ENCODE peak calls at places on chromosomes 7 and 10, in six cellular contexts. G is Peyer's patch, I is A549, S is adipocyte, H is right cardiac atrium, B is tibial nerve. W is an unnamed sample. For H3K9me3, the result is how much of the 10 kb centered on the place peaks cover.

GRCh38 chr10:122220736-122221135 is 50.4 kb upstream of the BTBD16 start:
- DNase-seq in B (no peak), S (no peak), G (no peak), H (no peak), I (no peak), W (no peak)

GRCh38 chr10:22003964-22004281 is 393 bp upstream of the DNAJC1 start:
- DNase-seq in S (no peak), I (no peak), B (no peak), G (no peak), H (no peak), W (no peak)

GRCh38 chr7:115477193-115477651 is 553.3 kb downstream of the TFEC start:
- DNase-seq in I (no peak), S (peak), H (peak), G (peak), B (no peak), W (no peak)

GRCh38 chr10:71735709-71736569 is 16.4 kb upstream of the C10orf105 start:
- DNase-seq in S (no peak), I (no peak), B (no peak), H (no peak), G (peak), W (peak)

GRCh38 chr7:6392712-6393666 is 54.8 kb downstream of the DAGLB start:
- DNase-seq in I (peak), S (peak), G (peak), H (peak), B (peak), W (no peak)

GRCh38 chr10:117163061-117163953 is 25.2 kb upstream of the VAX1 start:
- DNase-seq in H (no peak), S (no peak), I (peak), B (no peak), G (no peak), W (no peak)

GRCh38 chr7:15781944-15782343 is 95.5 kb upstream of the MEOX2 start:
- DNase-seq in S (no peak), B (no peak), I (no peak), H (no peak), G (no peak), W (no peak)

GRCh38 chr7:50450691-50451051 is 521 bp upstream of the FIGNL1 start:
- DNase-seq in S (no peak), I (peak), H (no peak), B (no peak), G (peak), W (no peak)

GRCh38 chr10:59177031-59177861 is 803 bp downstream of the PHYHIPL start:
- DNase-seq in S (peak), I (peak), H (no peak), G (peak), B (no peak), W (no peak)

GRCh38 chr10:106705576-106706526 is 458.7 kb downstream of the SORCS1 start:
- DNase-seq in G (peak), I (peak), H (peak), S (peak), B (peak), W (no peak)

GRCh38 chr7:142714375-142714774 is 34.9 kb upstream of the PRSS1 start:
- DNase-seq in I (no peak), B (no peak), H (no peak), G (peak), S (no peak), W (no peak)

GRCh38 chr7:57425969-57426628 is 23.9 kb upstream of the ZNF716 start:
- DNase-seq in H (no peak), G (no peak), B (no peak), I (no peak), S (no peak), W (no peak)
- H3K9me3 ChIP-seq in H (under half), G (under half), B (under half), I (under half), S (under half), W (under half)

GRCh38 chr10:35391153-35391953 is 55.0 kb downstream of the CCNY start:
- DNase-seq in H (no peak), G (no peak), I (no peak), S (no peak), B (no peak), W (no peak)

GRCh38 chr10:35390441-35390840 is 54.1 kb downstream of the CCNY start:
- DNase-seq in G (no peak), S (no peak), B (no peak), H (no peak), I (no peak), W (no peak)

GRCh38 chr10:35392482-35393230 is 56.3 kb downstream of the CCNY start:
- DNase-seq in B (no peak), S (no peak), G (no peak), H (no peak), I (no peak), W (no peak)

GRCh38 chr10:35391954-35392262 is 55.6 kb downstream of the CCNY start:
- DNase-seq in S (no peak), B (no peak), H (no peak), G (no peak), I (no peak), W (no peak)

GRCh38 chr10:35390843-35391152 is 54.5 kb downstream of the CCNY start:
- DNase-seq in I (no peak), B (no peak), G (no peak), H (no peak), S (no peak), W (no peak)
- H3K9me3 ChIP-seq in I (under half), B (under half), G (under half), H (under half), S (under half), W (under half)

GRCh38 chr7:69184339-69184738 is 413.9 kb upstream of the AUTS2 start:
- DNase-seq in H (no peak), I (no peak), G (no peak), S (no peak), B (no peak), W (no peak)

GRCh38 chr7:69186974-69187373 is 411.3 kb upstream of the AUTS2 start:
- DNase-seq in I (no peak), B (no peak), H (no peak), S (no peak), G (no peak), W (no peak)

GRCh38 chr7:69180662-69181061 is 417.6 kb upstream of the AUTS2 start:
- DNase-seq in S (no peak), H (no peak), G (no peak), B (no peak), I (no peak), W (no peak)

GRCh38 chr7:69185170-69185569 is 413.1 kb upstream of the AUTS2 start:
- DNase-seq in B (no peak), S (no peak), H (no peak), G (no peak), I (no peak), W (no peak)

DNA sequence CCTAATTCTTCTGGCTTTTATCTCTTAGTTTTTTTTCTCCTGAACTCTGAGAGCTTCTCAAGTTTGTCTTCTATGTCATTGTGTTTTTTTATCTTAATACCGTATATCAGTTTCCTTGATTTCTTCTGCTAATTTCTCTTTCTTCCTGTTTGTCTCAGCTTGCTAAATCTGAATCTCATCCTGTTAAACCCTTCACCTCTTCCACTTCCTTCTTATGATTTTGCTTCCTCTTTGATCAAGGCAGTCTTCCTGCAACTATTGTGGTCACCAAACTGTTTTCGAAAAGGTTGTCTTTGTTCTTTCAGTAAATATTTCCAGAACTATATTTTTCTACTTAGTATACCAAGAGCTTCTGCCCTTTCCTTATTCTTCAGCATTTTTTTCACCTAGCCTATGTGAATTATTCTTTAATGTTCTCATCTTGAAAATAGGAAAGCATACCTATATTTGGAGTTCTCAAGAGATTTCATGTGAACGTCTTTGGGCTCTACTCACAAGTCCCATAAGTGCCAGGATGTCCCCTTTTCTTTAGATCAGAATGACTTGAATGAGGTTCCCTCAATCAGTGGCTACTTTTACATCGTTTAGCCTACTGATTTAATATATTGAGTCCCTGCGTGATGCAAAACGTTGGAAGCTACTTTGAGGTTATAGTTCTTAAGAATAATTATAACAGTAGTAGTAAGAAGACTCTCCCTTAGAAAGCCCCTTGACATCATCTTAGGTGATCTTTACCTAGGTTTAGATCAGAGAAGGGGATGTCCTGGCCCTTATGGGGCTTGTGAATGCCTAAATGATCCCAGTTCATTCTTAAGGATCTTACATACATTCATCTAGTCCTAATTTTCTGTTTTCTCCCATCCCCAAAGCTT is 415.4 kb upstream of the AUTS2 start:
- DNase-seq in B (no peak), S (no peak), H (no peak), G (no peak), I (no peak), W (no peak)
- H3K9me3 ChIP-seq in B (under half), S (under half), H (under half), G (under half), I (under half), W (under half)

GRCh38 chr7:2403014-2403717 is at the start of gene CHST12:
- DNase-seq in S (peak), G (peak), H (peak), B (peak), I (peak), W (peak)

GRCh38 chr7:2402687-2403013 is 761 bp upstream of the CHST12 start:
- DNase-seq in H (no peak), B (no peak), S (no peak), G (no peak), I (no peak), W (no peak)

GRCh38 chr7:2398506-2398905 is 4.9 kb upstream of the CHST12 start:
- DNase-seq in H (no peak), I (no peak), S (no peak), B (no peak), G (no peak), W (no peak)

GRCh38 chr7:2403718-2404648 is 572 bp downstream of the CHST12 start:
- DNase-seq in I (no peak), B (no peak), S (peak), G (peak), H (peak), W (peak)

DNA sequence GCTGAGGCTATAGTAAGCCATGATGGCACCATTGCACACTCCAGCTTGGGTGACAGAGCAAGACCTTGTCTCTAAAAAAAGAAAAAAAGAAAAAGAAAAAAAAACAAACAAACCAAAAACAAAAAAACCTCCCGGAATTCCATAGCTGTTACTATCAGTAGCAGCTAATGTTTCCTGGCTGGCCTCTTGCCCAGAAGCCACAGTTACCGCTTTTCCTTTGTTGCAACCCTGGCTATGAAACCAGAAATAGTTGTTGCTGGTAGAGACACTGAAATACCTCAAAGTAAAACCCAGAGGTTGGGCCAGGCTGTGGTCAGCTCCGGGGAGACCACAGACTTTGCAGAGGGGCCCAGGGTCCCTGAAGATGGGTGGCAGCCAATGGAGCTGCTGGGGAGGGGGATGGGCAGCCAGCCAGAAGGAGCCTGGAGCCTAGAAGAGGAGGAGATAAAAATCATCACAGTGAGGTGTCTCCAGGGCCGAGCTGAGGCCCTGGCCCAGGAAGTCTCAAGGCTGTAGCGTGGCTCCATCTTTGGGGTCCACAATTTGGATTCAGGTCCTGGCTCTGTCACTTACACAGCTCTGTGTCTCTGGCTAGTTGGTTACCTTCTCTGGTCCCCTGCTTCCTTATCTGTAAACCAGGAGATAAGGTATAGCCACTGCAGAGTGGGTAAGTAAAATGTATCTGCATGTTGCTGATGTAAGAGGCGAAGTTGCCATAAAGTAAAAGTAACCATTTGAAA is 3.4 kb upstream of the CHST12 start:
- DNase-seq in H (peak), G (peak), S (peak), B (peak), I (peak), W (no peak)
- H3K9me3 ChIP-seq in H (under half), G (under half), S (under half), B (under half), I (under half), W (under half)

DNA sequence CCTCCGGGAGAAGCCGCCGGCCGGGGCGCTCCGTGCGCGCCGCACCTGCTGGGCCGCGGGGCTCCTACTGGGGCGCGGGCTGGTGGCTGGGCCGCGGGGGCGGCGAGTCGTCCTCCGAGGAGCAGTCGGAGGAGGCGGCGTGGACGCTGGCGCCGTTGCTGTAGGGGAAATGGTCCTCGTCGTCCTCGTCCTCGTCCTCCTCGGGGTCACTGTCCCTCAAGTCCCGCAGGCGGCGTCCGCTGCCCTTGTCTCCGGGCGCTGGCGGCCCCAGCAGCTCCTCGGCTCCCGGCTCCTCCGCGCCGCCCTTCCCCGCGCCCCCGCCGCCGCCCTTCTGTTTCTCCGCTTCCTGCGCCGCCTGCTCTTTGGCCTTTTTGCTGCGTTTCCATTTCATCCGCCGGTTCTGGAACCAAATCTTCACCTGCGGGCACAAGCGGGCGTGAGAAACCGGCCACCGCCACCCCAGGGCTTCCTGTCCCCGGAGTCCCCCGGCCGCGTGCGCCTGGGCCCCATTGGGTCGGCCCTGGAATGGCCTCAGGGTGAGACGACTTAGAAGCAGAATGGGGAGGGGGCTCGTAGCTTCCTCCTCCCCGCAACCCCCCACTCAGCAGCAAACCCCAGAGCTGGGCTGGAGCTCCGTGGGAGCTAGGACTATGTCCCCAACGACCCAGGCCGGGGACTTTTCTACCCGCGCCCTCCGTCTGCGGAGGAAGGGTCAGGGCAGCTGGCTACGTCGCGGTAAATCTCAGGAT is 4.8 kb downstream of the MNX1 start:
- DNase-seq in S (no peak), G (no peak), H (no peak), B (no peak), I (no peak), W (no peak)
- H3K9me3 ChIP-seq in S (under half), G (under half), H (under half), B (under half), I (under half), W (under half)

DNA sequence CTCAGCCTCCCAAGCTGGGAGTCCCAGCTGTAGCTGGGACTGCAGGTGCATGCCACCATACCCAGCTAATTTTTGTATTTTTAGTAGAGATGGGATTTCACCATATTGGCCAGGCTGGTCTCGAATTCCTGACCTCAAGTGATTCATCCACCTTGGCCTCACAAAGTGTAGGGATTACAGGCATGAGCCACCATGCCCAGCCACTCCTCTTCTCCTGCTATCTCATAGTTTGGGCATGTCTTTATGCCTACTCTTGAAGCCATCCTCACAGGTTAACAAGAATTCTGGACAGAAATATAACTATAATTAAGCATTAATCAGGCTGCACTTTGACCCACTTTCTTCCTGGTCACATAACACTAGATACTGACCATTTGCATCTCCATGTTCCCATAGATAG is 28.6 kb upstream of the C10orf67 start:
- DNase-seq in I (no peak), S (no peak), B (no peak), H (no peak), G (no peak), W (no peak)
- H3K9me3 ChIP-seq in I (under half), S (under half), B (under half), H (under half), G (under half), W (under half)